ENCODE peak calls at places on chromosomes 6 and 20, in six cellular contexts. M, Q, L, T, N and I are unnamed samples.
A peak's percentile ranks its signal among the peaks of the same experiment; 100 is the strongest.

GRCh38 chr6:158069800-158070195 is 88.1 kb downstream of the SYNJ2 start:
- DNase-seq in M (peak; percentile 85), Q (no peak), L (no peak), T (peak; percentile 44), N (no peak), I (peak; percentile 59)

GRCh38 chr6:28985396-28986164 is 19.5 kb downstream of the ZNF311 start:
- DNase-seq in M (peak; percentile 99), Q (peak; percentile 79), L (peak; percentile 67), T (peak; percentile 99), N (no peak), I (peak; percentile 99)

GRCh38 chr6:39934060-39934757 is at the start of gene MOCS1:
- DNase-seq in M (peak; percentile 71), Q (peak; percentile 90), L (no peak), T (peak; percentile 66), N (no peak), I (peak; percentile 7)

GRCh38 chr6:131116755-131117360 is 18.4 kb upstream of the AKAP7 start:
- DNase-seq in M (peak; percentile 80), Q (no peak), L (no peak), T (peak; percentile 68), N (peak; percentile 65), I (peak; percentile 68)

GRCh38 chr6:155310596-155310995 is 3.7 kb downstream of the TFB1M start:
- DNase-seq in M (peak; percentile 27), Q (no peak), L (no peak), T (peak; percentile 72), N (no peak), I (peak; percentile 70)

GRCh38 chr6:159590794-159591193 is 102.2 kb downstream of the SOD2 start:
- DNase-seq in M (no peak), Q (no peak), L (no peak), T (peak; percentile 25), N (no peak), I (no peak)

GRCh38 chr20:24468401-24469115 is 871 bp upstream of the SYNDIG1 start:
- DNase-seq in M (no peak), Q (no peak), L (no peak), T (no peak), N (no peak), I (no peak)

GRCh38 chr20:35776513-35777101 is 4.8 kb downstream of the PHF20 start:
- DNase-seq in M (peak; percentile 76), Q (peak; percentile 60), L (peak; percentile 30), T (peak; percentile 55), N (no peak), I (peak; percentile 59)

GRCh38 chr6:45504947-45505346 is 127.2 kb upstream of the SUPT3H start:
- DNase-seq in M (peak; percentile 75), Q (no peak), L (no peak), T (peak; percentile 96), N (no peak), I (peak; percentile 85)

GRCh38 chr6:135814043-135814442 is 37.5 kb upstream of the PDE7B start:
- DNase-seq in M (no peak), Q (no peak), L (no peak), T (no peak), N (no peak), I (no peak)

GRCh38 chr6:146910611-146911010 is 293.6 kb upstream of the STXBP5 start:
- DNase-seq in M (no peak), Q (no peak), L (no peak), T (no peak), N (no peak), I (no peak)

GRCh38 chr20:24648481-24648880 is 179.1 kb downstream of the SYNDIG1 start:
- DNase-seq in M (no peak), Q (no peak), L (no peak), T (peak; percentile 52), N (no peak), I (no peak)

GRCh38 chr6:69105288-69105687 is 470.2 kb downstream of the ADGRB3 start:
- DNase-seq in M (peak; percentile 39), Q (no peak), L (no peak), T (no peak), N (no peak), I (no peak)

GRCh38 chr6:151452750-151453427 is 963 bp upstream of the RMND1 start:
- DNase-seq in M (peak; percentile 26), Q (no peak), L (no peak), T (peak; percentile 33), N (peak; percentile 32), I (peak; percentile 50)

GRCh38 chr6:45791181-45791580 is 224.5 kb downstream of the CLIC5 start:
- DNase-seq in M (peak; percentile 15), Q (no peak), L (no peak), T (peak; percentile 39), N (no peak), I (peak; percentile 9)

GRCh38 chr20:48632017-48632824 is 195.6 kb downstream of the PREX1 start:
- DNase-seq in M (no peak), Q (no peak), L (no peak), T (no peak), N (no peak), I (no peak)

GRCh38 chr20:17505664-17506517 is 25.3 kb downstream of the BFSP1 start:
- DNase-seq in M (peak; percentile 50), Q (no peak), L (no peak), T (peak; percentile 70), N (no peak), I (peak; percentile 97)

GRCh38 chr6:15922510-15923307 is 206.2 kb upstream of the MYLIP start:
- DNase-seq in M (peak; percentile 97), Q (no peak), L (no peak), T (peak; percentile 5), N (no peak), I (peak; percentile 34)

GRCh38 chr6:82113231-82113630 is 134.3 kb downstream of the IBTK start:
- DNase-seq in M (no peak), Q (no peak), L (no peak), T (no peak), N (no peak), I (no peak)

GRCh38 chr6:97572943-97573342 is 289.9 kb upstream of the MMS22L start:
- DNase-seq in M (no peak), Q (no peak), L (no peak), T (no peak), N (no peak), I (peak; percentile 3)

GRCh38 chr20:52972965-52973819 is 1.0 kb downstream of the TSHZ2 start:
- DNase-seq in M (no peak), Q (peak; percentile 68), L (no peak), T (peak; percentile 10), N (no peak), I (peak; percentile 35)

GRCh38 chr6:157756708-157757429 is 66.2 kb upstream of the SNX9 start:
- DNase-seq in M (peak; percentile 84), Q (peak; percentile 90), L (peak; percentile 71), T (peak; percentile 80), N (peak; percentile 74), I (peak; percentile 77)

GRCh38 chr20:19867074-19867473 is 109.0 kb downstream of the RIN2 start:
- DNase-seq in M (peak; percentile 59), Q (no peak), L (no peak), T (peak; percentile 76), N (no peak), I (peak; percentile 65)

GRCh38 chr6:79077680-79078056 is 386 bp downstream of the PHIP start:
- DNase-seq in M (no peak), Q (peak; percentile 77), L (no peak), T (no peak), N (peak; percentile 73), I (peak; percentile 54)

GRCh38 chr6:170165085-170165484 is 125.8 kb downstream of the DLL1 start:
- DNase-seq in M (no peak), Q (no peak), L (no peak), T (no peak), N (no peak), I (no peak)

GRCh38 chr6:1871936-1872335 is 262.2 kb downstream of the FOXC1 start:
- DNase-seq in M (no peak), Q (peak; percentile 60), L (no peak), T (no peak), N (no peak), I (no peak)

GRCh38 chr20:6501061-6501460 is 266.4 kb upstream of the BMP2 start:
- DNase-seq in M (peak; percentile 69), Q (no peak), L (no peak), T (peak; percentile 91), N (no peak), I (peak; percentile 95)

GRCh38 chr20:48724891-48725588 is 102.8 kb downstream of the PREX1 start:
- DNase-seq in M (no peak), Q (no peak), L (no peak), T (no peak), N (no peak), I (no peak)

GRCh38 chr6:170087946-170088348 is 202.9 kb downstream of the DLL1 start:
- DNase-seq in M (no peak), Q (peak; percentile 48), L (no peak), T (no peak), N (peak; percentile 74), I (no peak)

GRCh38 chr6:35776364-35777215 is at the start of gene CLPSL2:
- DNase-seq in M (peak; percentile 15), Q (peak; percentile 77), L (no peak), T (no peak), N (no peak), I (no peak)
- TF ChIP-seq CTCF in M (no peak), Q (no peak), L (no peak), T (no peak), N (no peak), I (no peak)

GRCh38 chr20:9392892-9393857 is 121.2 kb upstream of the LAMP5 start:
- DNase-seq in M (peak; percentile 75), Q (peak; percentile 62), L (no peak), T (peak; percentile 68), N (peak; percentile 19), I (peak; percentile 70)
- TF ChIP-seq CTCF in M (peak; percentile 93), Q (peak; percentile 47), L (peak; percentile 47), T (peak; percentile 89), N (peak; percentile 67), I (peak; percentile 94)

DNA sequence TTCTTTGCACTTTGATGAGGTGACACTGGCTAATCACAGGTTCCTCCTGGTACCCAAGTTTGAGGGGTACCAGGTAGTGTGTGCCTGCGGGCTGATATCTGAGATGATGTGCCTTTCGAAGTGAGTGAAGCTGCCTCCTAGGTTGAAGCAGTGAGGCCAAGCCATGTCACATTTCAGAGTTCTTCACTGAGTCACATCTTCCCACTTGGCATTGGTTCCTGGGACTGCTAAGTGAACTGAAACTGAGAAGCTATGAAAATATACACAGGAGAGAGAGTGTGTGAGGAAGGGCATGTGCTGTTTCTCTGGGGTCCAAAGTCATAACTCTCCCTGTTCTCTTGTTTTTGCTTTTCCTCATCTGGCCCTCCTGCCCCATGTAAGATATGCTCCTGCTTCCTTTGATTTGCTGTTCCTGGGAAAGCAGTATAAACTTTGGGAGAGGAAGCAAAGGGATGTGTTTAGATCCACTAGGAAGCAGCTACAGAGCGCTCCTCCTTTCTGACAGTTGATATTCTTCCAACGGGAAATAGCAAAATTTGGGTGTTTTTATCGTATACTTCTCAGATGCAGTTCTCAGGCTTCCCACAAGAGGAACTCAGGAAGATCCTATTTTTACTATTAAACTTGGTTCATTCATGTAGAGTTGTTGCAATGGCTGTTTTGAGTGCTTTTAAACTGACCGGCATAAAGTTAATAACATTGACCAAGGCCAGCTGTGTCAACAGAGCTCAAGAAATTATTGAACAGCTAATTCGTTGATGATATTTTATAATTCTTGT is 153.7 kb downstream of the MOXD1 start:
- DNase-seq in M (no peak), Q (no peak), L (no peak), T (peak; percentile 37), N (no peak), I (peak; percentile 5)
- TF ChIP-seq CTCF in M (peak; percentile 8), Q (no peak), L (no peak), T (peak; percentile 6), N (no peak), I (peak; percentile 17)

DNA sequence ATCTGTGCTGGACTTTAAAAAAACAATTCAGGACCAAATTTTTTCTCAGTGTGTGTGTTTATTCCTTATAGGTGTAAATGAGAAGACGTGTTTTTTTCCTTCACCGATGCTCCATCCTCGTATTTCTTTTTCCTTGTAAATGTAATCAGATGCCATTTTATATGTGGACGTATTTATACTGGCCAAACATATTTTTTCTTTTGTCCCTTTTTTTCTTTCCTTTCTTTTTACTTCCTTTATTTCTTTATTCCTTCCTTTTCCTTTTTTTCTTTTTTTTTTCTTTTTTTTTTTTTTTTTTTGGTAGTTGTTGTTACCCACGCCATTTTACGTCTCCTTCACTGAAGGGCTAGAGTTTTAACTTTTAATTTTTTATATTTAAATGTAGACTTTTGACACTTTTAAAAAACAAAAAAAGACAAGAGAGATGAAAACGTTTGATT is 3.7 kb downstream of the SOX4 start:
- DNase-seq in M (no peak), Q (no peak), L (no peak), T (no peak), N (no peak), I (no peak)
- TF ChIP-seq CTCF in M (no peak), Q (no peak), L (no peak), T (no peak), N (peak; percentile 43), I (no peak)